ENCODE peak calls at places on chromosomes 4 and X, in nine cellular contexts. A is CD8-positive, alpha-beta T cell; E is NK-92 treated with Interleukin-12 subunit alpha and Interleukin-12 subunit beta, amount 100 ng/mL, for 24 hours; R is COR-L47; U is GM20000; X is retina; W is HCEC 1CT; J is AG08396; O is ACHN. H is an unnamed sample.

GRCh38 chr4:139550724-139551429 is 5.1 kb downstream of the SETD7 start:
- DNase-seq in A (no peak), E (no peak), R (no peak), U (no peak), X (no peak), W (no peak), J (no peak), O (no peak), H (no peak)

GRCh38 chr4:53644607-53645006 is 53.3 kb upstream of the LNX1 start:
- DNase-seq in A (no peak), E (no peak), R (peak; percentile 15), U (no peak), X (no peak), W (no peak), J (no peak), O (no peak), H (no peak)

GRCh38 chr4:154743683-154744340 is at the start of gene LRAT:
- DNase-seq in A (no peak), E (no peak), R (no peak), U (peak; percentile 28), X (peak; percentile 70), W (no peak), J (peak; percentile 50), O (peak; percentile 64), H (peak; percentile 37)

GRCh38 chrX:7263961-7264360 is 116.0 kb upstream of the PUDP start:
- DNase-seq in A (no peak), E (no peak), R (no peak), U (no peak), X (no peak), W (peak; percentile 48), J (peak; percentile 16), O (no peak), H (peak; percentile 45)

GRCh38 chr4:56220261-56220660 is 167.0 kb downstream of the AASDH start:
- DNase-seq in A (no peak), E (no peak), R (no peak), U (no peak), X (no peak), W (peak; percentile 31), J (no peak), O (no peak), H (no peak)

GRCh38 chr4:55543858-55544257 is 2.9 kb downstream of the CLOCK start:
- DNase-seq in A (no peak), E (no peak), R (no peak), U (no peak), X (no peak), W (peak; percentile 32), J (no peak), O (peak; percentile 39), H (no peak)

GRCh38 chr4:142572076-142572475 is 274.0 kb downstream of the INPP4B start:
- DNase-seq in A (no peak), E (no peak), R (no peak), U (no peak), X (no peak), W (no peak), J (no peak), O (no peak), H (no peak)

GRCh38 chrX:22203186-22203585 is 69.5 kb upstream of the CBLL2 start:
- DNase-seq in A (no peak), E (no peak), R (no peak), U (no peak), X (no peak), W (no peak), J (no peak), O (no peak), H (no peak)

GRCh38 chr4:183124228-183124627 is 25.2 kb downstream of the WWC2 start:
- DNase-seq in A (no peak), E (no peak), R (no peak), U (no peak), X (no peak), W (no peak), J (no peak), O (no peak), H (no peak)

GRCh38 chrX:47644557-47645091 is 5.7 kb downstream of the ELK1 start:
- DNase-seq in A (no peak), E (no peak), R (no peak), U (no peak), X (peak; percentile 12), W (peak; percentile 26), J (peak; percentile 71), O (no peak), H (peak; percentile 28)

GRCh38 chrX:14729058-14729457 is 143.8 kb downstream of the FANCB start:
- DNase-seq in A (no peak), E (no peak), R (no peak), U (no peak), X (no peak), W (no peak), J (no peak), O (no peak), H (no peak)

GRCh38 chr4:79325864-79326328 is at the start of gene NAA11:
- DNase-seq in A (no peak), E (no peak), R (no peak), U (no peak), X (no peak), W (no peak), J (no peak), O (no peak), H (no peak)

GRCh38 chr4:170027181-170027829 is 1.1 kb upstream of the MFAP3L start:
- DNase-seq in A (peak; percentile 92), E (no peak), R (peak; percentile 90), U (peak; percentile 89), X (peak; percentile 97), W (peak; percentile 84), J (peak; percentile 95), O (peak; percentile 90), H (peak; percentile 96)

GRCh38 chr4:156594619-156595018 is 377.0 kb downstream of the PDGFC start:
- DNase-seq in A (no peak), E (no peak), R (peak; percentile 64), U (no peak), X (no peak), W (no peak), J (no peak), O (no peak), H (no peak)

GRCh38 chr4:111031180-111031579 is 408.3 kb upstream of the PITX2 start:
- DNase-seq in A (no peak), E (no peak), R (no peak), U (no peak), X (no peak), W (no peak), J (no peak), O (no peak), H (peak; percentile 33)

GRCh38 chrX:69412661-69413060 is 91.5 kb upstream of the NALF2 start:
- DNase-seq in A (no peak), E (no peak), R (no peak), U (no peak), X (no peak), W (no peak), J (no peak), O (no peak), H (no peak)

GRCh38 chr4:113707013-113707412 is 54.5 kb downstream of the CAMK2D start:
- DNase-seq in A (no peak), E (no peak), R (no peak), U (no peak), X (no peak), W (peak; percentile 41), J (no peak), O (no peak), H (peak; percentile 20)

GRCh38 chr4:85402371-85402770 is 72.6 kb upstream of the ARHGAP24 start:
- DNase-seq in A (no peak), E (no peak), R (no peak), U (no peak), X (no peak), W (peak; percentile 17), J (peak; percentile 26), O (no peak), H (peak; percentile 80)

H was measured in AG08395.